ENCODE peak calls at places on chromosomes 5 and 9, in five cellular contexts. One of them, this sample, is unnamed.

GRCh38 chr9:79929285-79929684 is 357.5 kb downstream of the TLE4 start:
- DNase-seq in stomach: no peak
- DNase-seq in AG04450: no peak
- DNase-seq in cardiac muscle cell: no peak
- DNase-seq in left ventricle myocardium inferior: no peak
- DNase-seq in this sample: no peak

GRCh38 chr5:176889321-176890280 is 9.5 kb downstream of the HK3 start:
- DNase-seq in stomach: no peak
- DNase-seq in AG04450: no peak
- DNase-seq in cardiac muscle cell: no peak
- DNase-seq in left ventricle myocardium inferior: no peak
- DNase-seq in this sample: no peak

GRCh38 chr9:124216474-124217176 is 41.1 kb upstream of the NEK6 start:
- DNase-seq in stomach: peak
- DNase-seq in AG04450: no peak
- DNase-seq in cardiac muscle cell: no peak
- DNase-seq in left ventricle myocardium inferior: peak
- DNase-seq in this sample: no peak

GRCh38 chr9:35649431-35650340 is 1.0 kb downstream of the SIT1 start:
- DNase-seq in stomach: no peak
- DNase-seq in AG04450: no peak
- DNase-seq in cardiac muscle cell: no peak
- DNase-seq in left ventricle myocardium inferior: no peak
- DNase-seq in this sample: no peak

GRCh38 chr9:9997585-9997984 is 615.2 kb downstream of the PTPRD start:
- DNase-seq in stomach: no peak
- DNase-seq in AG04450: no peak
- DNase-seq in cardiac muscle cell: no peak
- DNase-seq in left ventricle myocardium inferior: no peak
- DNase-seq in this sample: no peak

GRCh38 chr5:74643160-74643562 is 2.6 kb upstream of the ENC1 start:
- DNase-seq in stomach: no peak
- DNase-seq in AG04450: peak
- DNase-seq in cardiac muscle cell: no peak
- DNase-seq in left ventricle myocardium inferior: no peak
- DNase-seq in this sample: peak

GRCh38 chr5:59648949-59649921 is 244.3 kb downstream of the PDE4D start:
- DNase-seq in stomach: peak
- DNase-seq in AG04450: no peak
- DNase-seq in cardiac muscle cell: peak
- DNase-seq in left ventricle myocardium inferior: no peak
- DNase-seq in this sample: no peak

GRCh38 chr9:71001780-71002386 is 119.5 kb downstream of the TRPM3 start:
- DNase-seq in stomach: peak
- DNase-seq in AG04450: no peak
- DNase-seq in cardiac muscle cell: peak
- DNase-seq in left ventricle myocardium inferior: no peak
- DNase-seq in this sample: no peak

GRCh38 chr5:137880313-137880712 is 8.9 kb upstream of the PKD2L2 start:
- DNase-seq in stomach: no peak
- DNase-seq in AG04450: no peak
- DNase-seq in cardiac muscle cell: no peak
- DNase-seq in left ventricle myocardium inferior: no peak
- DNase-seq in this sample: no peak

GRCh38 chr9:137432687-137433348 is 8.3 kb downstream of the ENTPD8 start:
- DNase-seq in stomach: no peak
- DNase-seq in AG04450: no peak
- DNase-seq in cardiac muscle cell: no peak
- DNase-seq in left ventricle myocardium inferior: no peak
- DNase-seq in this sample: no peak

GRCh38 chr9:5493597-5494511 is 16.5 kb upstream of the PDCD1LG2 start:
- DNase-seq in stomach: no peak
- DNase-seq in AG04450: no peak
- DNase-seq in cardiac muscle cell: no peak
- DNase-seq in left ventricle myocardium inferior: peak
- DNase-seq in this sample: peak

GRCh38 chr5:142432961-142433360 is 108.1 kb upstream of the SPRY4 start:
- DNase-seq in stomach: no peak
- DNase-seq in AG04450: no peak
- DNase-seq in cardiac muscle cell: no peak
- DNase-seq in left ventricle myocardium inferior: no peak
- DNase-seq in this sample: no peak

GRCh38 chr5:107696071-107696470 is 25.3 kb upstream of the EFNA5 start:
- DNase-seq in stomach: no peak
- DNase-seq in AG04450: no peak
- DNase-seq in cardiac muscle cell: no peak
- DNase-seq in left ventricle myocardium inferior: no peak
- DNase-seq in this sample: no peak

GRCh38 chr9:96853711-96854072 is 622 bp downstream of the ZNF782 start:
- DNase-seq in stomach: no peak
- DNase-seq in AG04450: no peak
- DNase-seq in cardiac muscle cell: no peak
- DNase-seq in left ventricle myocardium inferior: no peak
- DNase-seq in this sample: no peak

GRCh38 chr5:96388186-96388585 is 44.9 kb downstream of the PCSK1 start:
- DNase-seq in stomach: no peak
- DNase-seq in AG04450: peak
- DNase-seq in cardiac muscle cell: no peak
- DNase-seq in left ventricle myocardium inferior: no peak
- DNase-seq in this sample: no peak

GRCh38 chr9:3475300-3476020 is 50.3 kb downstream of the RFX3 start:
- DNase-seq in stomach: no peak
- DNase-seq in AG04450: no peak
- DNase-seq in cardiac muscle cell: no peak
- DNase-seq in left ventricle myocardium inferior: no peak
- DNase-seq in this sample: no peak

GRCh38 chr9:114110180-114110579 is 11.1 kb upstream of the KIF12 start:
- DNase-seq in stomach: no peak
- DNase-seq in AG04450: peak
- DNase-seq in cardiac muscle cell: no peak
- DNase-seq in left ventricle myocardium inferior: no peak
- DNase-seq in this sample: peak

GRCh38 chr5:138663009-138663408 is 87.8 kb upstream of the HSPA9 start:
- DNase-seq in stomach: no peak
- DNase-seq in AG04450: no peak
- DNase-seq in cardiac muscle cell: no peak
- DNase-seq in left ventricle myocardium inferior: no peak
- DNase-seq in this sample: no peak

GRCh38 chr5:10724799-10725507 is 36.1 kb downstream of the DAP start:
- DNase-seq in stomach: peak
- DNase-seq in AG04450: peak
- DNase-seq in cardiac muscle cell: no peak
- DNase-seq in left ventricle myocardium inferior: peak
- DNase-seq in this sample: no peak

GRCh38 chr5:113748403-113748802 is 234.9 kb downstream of the YTHDC2 start:
- DNase-seq in stomach: no peak
- DNase-seq in AG04450: no peak
- DNase-seq in cardiac muscle cell: no peak
- DNase-seq in left ventricle myocardium inferior: no peak
- DNase-seq in this sample: no peak

GRCh38 chr5:5659066-5659465 is 236.6 kb downstream of the ICE1 start:
- DNase-seq in stomach: no peak
- DNase-seq in AG04450: no peak
- DNase-seq in cardiac muscle cell: no peak
- DNase-seq in left ventricle myocardium inferior: no peak
- DNase-seq in this sample: no peak

GRCh38 chr5:113043491-113043931 is 66.9 kb downstream of the DCP2 start:
- DNase-seq in stomach: no peak
- DNase-seq in AG04450: no peak
- DNase-seq in cardiac muscle cell: peak
- DNase-seq in left ventricle myocardium inferior: peak
- DNase-seq in this sample: no peak

GRCh38 chr9:136052433-136052880 is 42.6 kb downstream of the NACC2 start:
- DNase-seq in stomach: peak
- DNase-seq in AG04450: no peak
- DNase-seq in cardiac muscle cell: peak
- DNase-seq in left ventricle myocardium inferior: no peak
- DNase-seq in this sample: no peak

DNA sequence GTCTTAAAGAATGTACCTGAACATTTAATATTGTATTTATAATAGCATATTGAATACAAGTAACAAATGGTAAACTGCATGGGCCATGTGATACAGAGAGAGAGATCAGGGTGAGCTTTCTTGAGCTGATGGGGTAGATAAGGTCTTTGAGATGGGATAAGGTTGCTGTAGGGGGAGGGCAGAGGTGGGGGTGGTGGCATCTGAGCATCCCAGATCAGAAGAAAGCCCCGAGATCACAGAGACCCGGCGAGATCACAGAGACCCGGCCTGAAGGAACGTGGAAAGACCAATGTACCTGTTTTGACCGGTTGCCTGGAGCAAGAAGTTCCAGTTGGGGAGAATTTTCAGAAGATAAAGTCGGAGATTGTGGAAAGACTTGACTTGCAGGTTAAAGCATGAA is 6.6 kb downstream of the SMARCA2 start:
- DNase-seq in stomach: no peak
- DNase-seq in AG04450: no peak
- DNase-seq in cardiac muscle cell: no peak
- DNase-seq in left ventricle myocardium inferior: no peak
- DNase-seq in this sample: no peak
- H3K4me3 ChIP-seq in stomach: no peak
- H3K4me3 ChIP-seq in AG04450: no peak
- H3K4me3 ChIP-seq in cardiac muscle cell: no peak
- H3K4me3 ChIP-seq in left ventricle myocardium inferior: no peak
- H3K4me3 ChIP-seq in this sample: no peak

GRCh38 chr5:61679562-61679961 is 347.5 kb downstream of the ZSWIM6 start:
- DNase-seq in stomach: no peak
- DNase-seq in AG04450: no peak
- DNase-seq in cardiac muscle cell: no peak
- DNase-seq in left ventricle myocardium inferior: no peak
- DNase-seq in this sample: no peak

GRCh38 chr5:61680247-61680646 is 348.2 kb downstream of the ZSWIM6 start:
- DNase-seq in stomach: no peak
- DNase-seq in AG04450: no peak
- DNase-seq in cardiac muscle cell: no peak
- DNase-seq in left ventricle myocardium inferior: no peak
- DNase-seq in this sample: no peak

GRCh38 chr5:61677220-61677619 is 345.2 kb downstream of the ZSWIM6 start:
- DNase-seq in stomach: no peak
- DNase-seq in AG04450: no peak
- DNase-seq in cardiac muscle cell: no peak
- DNase-seq in left ventricle myocardium inferior: no peak
- DNase-seq in this sample: no peak

GRCh38 chr5:61675015-61675692 is 343.1 kb downstream of the ZSWIM6 start:
- DNase-seq in stomach: no peak
- DNase-seq in AG04450: no peak
- DNase-seq in cardiac muscle cell: no peak
- DNase-seq in left ventricle myocardium inferior: no peak
- DNase-seq in this sample: no peak

DNA sequence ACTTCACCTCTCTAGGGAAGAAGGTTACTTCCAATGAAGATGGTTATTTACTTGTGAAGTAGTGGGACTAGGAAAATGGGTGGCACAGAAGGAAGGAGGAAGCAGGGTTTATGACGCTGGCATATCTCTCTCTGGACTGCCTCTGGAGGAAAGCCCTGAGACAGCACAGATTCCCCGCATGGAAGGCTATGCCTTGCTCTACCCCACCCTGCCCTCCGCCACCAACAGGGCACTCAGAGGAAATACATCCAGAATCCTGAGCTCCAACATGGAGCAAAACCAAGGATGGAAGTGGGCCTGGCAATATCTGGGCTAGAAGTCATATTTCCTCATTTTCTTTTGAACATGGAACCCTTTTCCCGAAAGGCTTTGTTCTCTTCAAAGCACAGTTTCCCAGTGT is 346.9 kb downstream of the ZSWIM6 start:
- DNase-seq in stomach: no peak
- DNase-seq in AG04450: no peak
- DNase-seq in cardiac muscle cell: no peak
- DNase-seq in left ventricle myocardium inferior: no peak
- DNase-seq in this sample: no peak
- TF ChIP-seq CTCF in stomach: no peak
- TF ChIP-seq CTCF in AG04450: no peak
- TF ChIP-seq CTCF in cardiac muscle cell: no peak
- TF ChIP-seq CTCF in left ventricle myocardium inferior: no peak
- TF ChIP-seq CTCF in this sample: no peak

GRCh38 chr9:121073038-121073437 is 1.7 kb upstream of the CNTRL start:
- DNase-seq in stomach: peak
- DNase-seq in AG04450: no peak
- DNase-seq in cardiac muscle cell: no peak
- DNase-seq in left ventricle myocardium inferior: peak
- DNase-seq in this sample: no peak
- H3K4me3 ChIP-seq in stomach: no peak
- H3K4me3 ChIP-seq in AG04450: no peak
- H3K4me3 ChIP-seq in cardiac muscle cell: no peak
- H3K4me3 ChIP-seq in left ventricle myocardium inferior: peak
- H3K4me3 ChIP-seq in this sample: no peak

GRCh38 chr9:121297414-121297813 is 29.5 kb downstream of the GSN start:
- DNase-seq in stomach: no peak
- DNase-seq in AG04450: no peak
- DNase-seq in cardiac muscle cell: no peak
- DNase-seq in left ventricle myocardium inferior: no peak
- DNase-seq in this sample: no peak

GRCh38 chr9:121294866-121295661 is 27.1 kb downstream of the GSN start:
- DNase-seq in stomach: peak
- DNase-seq in AG04450: no peak
- DNase-seq in cardiac muscle cell: no peak
- DNase-seq in left ventricle myocardium inferior: peak
- DNase-seq in this sample: no peak

GRCh38 chr9:121295662-121296191 is 27.8 kb downstream of the GSN start:
- DNase-seq in stomach: no peak
- DNase-seq in AG04450: no peak
- DNase-seq in cardiac muscle cell: no peak
- DNase-seq in left ventricle myocardium inferior: no peak
- DNase-seq in this sample: no peak

GRCh38 chr9:121298016-121298538 is 30.1 kb downstream of the GSN start:
- DNase-seq in stomach: no peak
- DNase-seq in AG04450: no peak
- DNase-seq in cardiac muscle cell: no peak
- DNase-seq in left ventricle myocardium inferior: no peak
- DNase-seq in this sample: no peak

DNA sequence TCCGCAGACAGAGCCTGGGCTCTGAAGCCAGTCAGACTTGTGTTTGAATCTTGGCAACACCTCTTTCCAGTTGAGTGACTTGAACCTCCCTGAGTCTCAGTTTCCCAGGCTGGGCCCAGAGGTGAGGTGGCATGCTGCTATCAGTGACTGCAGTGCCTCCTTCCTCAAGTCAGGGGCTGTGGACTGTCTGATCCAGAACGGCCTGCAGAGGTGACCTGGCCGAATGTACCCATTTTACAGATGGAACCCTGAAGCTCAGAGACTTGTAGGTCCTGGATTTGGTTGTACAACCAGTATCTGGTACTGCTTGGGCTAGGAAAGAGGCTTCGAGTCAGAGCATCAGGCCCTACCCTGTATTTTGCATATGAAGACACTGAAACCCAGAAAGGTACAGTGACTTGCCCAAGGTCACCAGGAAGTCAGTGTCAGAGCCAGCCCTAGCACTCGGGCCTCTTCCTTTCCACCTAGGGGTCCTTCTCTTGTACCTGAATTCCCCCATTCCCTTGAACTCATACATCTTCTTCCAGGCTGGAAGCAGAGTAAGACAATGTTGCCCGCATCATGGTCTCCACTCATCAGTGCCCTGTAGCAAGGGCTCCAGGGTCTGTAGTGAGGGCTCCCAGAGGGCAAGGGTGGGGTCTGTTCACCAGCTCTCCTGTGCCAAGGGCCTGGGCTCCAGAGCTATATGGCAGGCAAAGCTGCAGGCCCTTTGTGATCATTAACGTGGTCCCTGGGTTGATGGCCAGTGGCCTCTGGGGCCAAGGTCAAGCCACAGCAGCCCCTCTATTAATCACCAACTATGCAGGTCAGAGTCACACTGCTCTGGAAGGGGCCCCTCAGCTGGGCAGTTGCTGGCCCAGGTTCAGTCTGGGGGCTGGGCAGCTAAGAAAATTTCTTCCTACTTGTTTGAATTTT is 28.5 kb downstream of the GSN start:
- DNase-seq in stomach: no peak
- DNase-seq in AG04450: no peak
- DNase-seq in cardiac muscle cell: no peak
- DNase-seq in left ventricle myocardium inferior: no peak
- DNase-seq in this sample: no peak
- TF ChIP-seq CTCF in stomach: no peak
- TF ChIP-seq CTCF in AG04450: no peak
- TF ChIP-seq CTCF in cardiac muscle cell: no peak
- TF ChIP-seq CTCF in left ventricle myocardium inferior: no peak
- TF ChIP-seq CTCF in this sample: no peak